ENCODE peak calls at places on chromosome 12, in seven cellular contexts. One of them, this sample, is unnamed.
A peak's percentile ranks its signal among the peaks of the same experiment; 100 is the strongest.

GRCh38 chr12:100926669-100927248 is 132.2 kb downstream of the ANO4 start:
- DNase-seq in lower lobe of right lung: no peak
- DNase-seq in upper lobe of right lung: no peak
- DNase-seq in pancreas: peak; percentile 9
- DNase-seq in lung: no peak
- DNase-seq in thoracic aorta: no peak
- DNase-seq in mesenchymal stem cell: peak; percentile 29
- DNase-seq in this sample: peak; percentile 61

GRCh38 chr12:63276537-63277365 is 125.8 kb upstream of the AVPR1A start:
- DNase-seq in lower lobe of right lung: no peak
- DNase-seq in upper lobe of right lung: no peak
- DNase-seq in pancreas: peak; percentile 26
- DNase-seq in lung: no peak
- DNase-seq in thoracic aorta: no peak
- DNase-seq in mesenchymal stem cell: peak; percentile 36
- DNase-seq in this sample: peak; percentile 68

GRCh38 chr12:76470028-76470939 is 89.3 kb downstream of the OSBPL8 start:
- DNase-seq in lower lobe of right lung: no peak
- DNase-seq in upper lobe of right lung: no peak
- DNase-seq in pancreas: no peak
- DNase-seq in lung: no peak
- DNase-seq in thoracic aorta: peak; percentile 17
- DNase-seq in mesenchymal stem cell: peak; percentile 84
- DNase-seq in this sample: no peak

GRCh38 chr12:92446082-92446460 is 256.7 kb upstream of the PLEKHG7 start:
- DNase-seq in lower lobe of right lung: no peak
- DNase-seq in upper lobe of right lung: no peak
- DNase-seq in pancreas: no peak
- DNase-seq in lung: no peak
- DNase-seq in thoracic aorta: no peak
- DNase-seq in mesenchymal stem cell: no peak
- DNase-seq in this sample: no peak

GRCh38 chr12:48296586-48297396 is 53.9 kb downstream of the ZNF641 start:
- DNase-seq in lower lobe of right lung: peak; percentile 90
- DNase-seq in upper lobe of right lung: peak; percentile 91
- DNase-seq in pancreas: peak; percentile 83
- DNase-seq in lung: peak; percentile 84
- DNase-seq in thoracic aorta: peak; percentile 13
- DNase-seq in mesenchymal stem cell: peak; percentile 47
- DNase-seq in this sample: peak; percentile 64

GRCh38 chr12:2651061-2651965 is 143.5 kb upstream of the FKBP4 start:
- DNase-seq in lower lobe of right lung: no peak
- DNase-seq in upper lobe of right lung: peak; percentile 45
- DNase-seq in pancreas: no peak
- DNase-seq in lung: no peak
- DNase-seq in thoracic aorta: no peak
- DNase-seq in mesenchymal stem cell: no peak
- DNase-seq in this sample: no peak

GRCh38 chr12:107309020-107309419 is 215.7 kb upstream of the CRY1 start:
- DNase-seq in lower lobe of right lung: no peak
- DNase-seq in upper lobe of right lung: no peak
- DNase-seq in pancreas: no peak
- DNase-seq in lung: no peak
- DNase-seq in thoracic aorta: no peak
- DNase-seq in mesenchymal stem cell: no peak
- DNase-seq in this sample: no peak

GRCh38 chr12:55696796-55697462 is 10.8 kb downstream of the ITGA7 start:
- DNase-seq in lower lobe of right lung: peak; percentile 14
- DNase-seq in upper lobe of right lung: peak; percentile 40
- DNase-seq in pancreas: no peak
- DNase-seq in lung: no peak
- DNase-seq in thoracic aorta: no peak
- DNase-seq in mesenchymal stem cell: no peak
- DNase-seq in this sample: no peak

GRCh38 chr12:97292588-97292987 is 170.0 kb upstream of the RMST start:
- DNase-seq in lower lobe of right lung: no peak
- DNase-seq in upper lobe of right lung: no peak
- DNase-seq in pancreas: no peak
- DNase-seq in lung: no peak
- DNase-seq in thoracic aorta: no peak
- DNase-seq in mesenchymal stem cell: no peak
- DNase-seq in this sample: no peak

GRCh38 chr12:118520954-118521353 is 144.6 kb downstream of the SUDS3 start:
- DNase-seq in lower lobe of right lung: no peak
- DNase-seq in upper lobe of right lung: no peak
- DNase-seq in pancreas: no peak
- DNase-seq in lung: no peak
- DNase-seq in thoracic aorta: no peak
- DNase-seq in mesenchymal stem cell: no peak
- DNase-seq in this sample: no peak

GRCh38 chr12:32139064-32139421 is 32.4 kb downstream of the BICD1 start:
- DNase-seq in lower lobe of right lung: no peak
- DNase-seq in upper lobe of right lung: no peak
- DNase-seq in pancreas: no peak
- DNase-seq in lung: no peak
- DNase-seq in thoracic aorta: no peak
- DNase-seq in mesenchymal stem cell: peak; percentile 73
- DNase-seq in this sample: no peak

GRCh38 chr12:91990525-91990924 is 155.1 kb downstream of the BTG1 start:
- DNase-seq in lower lobe of right lung: no peak
- DNase-seq in upper lobe of right lung: no peak
- DNase-seq in pancreas: no peak
- DNase-seq in lung: no peak
- DNase-seq in thoracic aorta: no peak
- DNase-seq in mesenchymal stem cell: no peak
- DNase-seq in this sample: no peak

GRCh38 chr12:79388006-79388405 is 302.8 kb downstream of the PAWR start:
- DNase-seq in lower lobe of right lung: no peak
- DNase-seq in upper lobe of right lung: no peak
- DNase-seq in pancreas: no peak
- DNase-seq in lung: no peak
- DNase-seq in thoracic aorta: no peak
- DNase-seq in mesenchymal stem cell: no peak
- DNase-seq in this sample: no peak

GRCh38 chr12:57518176-57518919 is 2.0 kb downstream of the DDIT3 start:
- DNase-seq in lower lobe of right lung: no peak
- DNase-seq in upper lobe of right lung: no peak
- DNase-seq in pancreas: no peak
- DNase-seq in lung: no peak
- DNase-seq in thoracic aorta: no peak
- DNase-seq in mesenchymal stem cell: peak; percentile 15
- DNase-seq in this sample: no peak

GRCh38 chr12:11906284-11906935 is 164.3 kb upstream of the BCL2L14 start:
- DNase-seq in lower lobe of right lung: no peak
- DNase-seq in upper lobe of right lung: no peak
- DNase-seq in pancreas: no peak
- DNase-seq in lung: no peak
- DNase-seq in thoracic aorta: no peak
- DNase-seq in mesenchymal stem cell: peak; percentile 33
- DNase-seq in this sample: no peak

DNA sequence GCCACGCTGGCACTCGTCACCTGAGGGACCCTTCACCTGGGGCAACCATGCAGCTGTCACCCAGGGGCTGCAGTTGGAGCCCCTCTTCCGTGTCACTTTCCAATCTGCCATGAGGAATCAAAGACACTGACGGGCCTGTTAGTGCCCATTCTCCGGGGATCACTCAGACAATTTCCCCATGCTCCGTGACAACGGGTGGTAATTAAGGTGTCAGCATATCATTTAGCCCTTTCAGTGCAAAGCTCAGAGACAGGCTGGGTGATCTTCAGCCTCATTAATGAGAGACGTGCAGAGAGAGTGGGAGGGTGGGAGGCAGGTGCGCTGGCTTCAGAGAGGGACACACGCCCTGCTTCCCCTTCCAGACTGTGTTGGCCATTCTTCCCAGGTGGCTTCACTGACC is 58.7 kb downstream of the MVK start:
- DNase-seq in lower lobe of right lung: no peak
- DNase-seq in upper lobe of right lung: no peak
- DNase-seq in pancreas: no peak
- DNase-seq in lung: no peak
- DNase-seq in thoracic aorta: no peak
- DNase-seq in mesenchymal stem cell: no peak
- DNase-seq in this sample: no peak
- H3K27me3 ChIP-seq in lower lobe of right lung: peaks cover 33% of the 10 kb centered on the region
- H3K27me3 ChIP-seq in upper lobe of right lung: peaks cover 18% of the 10 kb centered on the region
- H3K27me3 ChIP-seq in pancreas: no peaks in the 10 kb centered on the region
- H3K27me3 ChIP-seq in lung: no peaks in the 10 kb centered on the region
- H3K27me3 ChIP-seq in thoracic aorta: no peaks in the 10 kb centered on the region
- H3K27me3 ChIP-seq in mesenchymal stem cell: peaks cover 70% of the 10 kb centered on the region
- H3K27me3 ChIP-seq in this sample: no peaks in the 10 kb centered on the region

GRCh38 chr12:67665679-67666078 is 17.1 kb downstream of the DYRK2 start:
- DNase-seq in lower lobe of right lung: no peak
- DNase-seq in upper lobe of right lung: no peak
- DNase-seq in pancreas: no peak
- DNase-seq in lung: no peak
- DNase-seq in thoracic aorta: no peak
- DNase-seq in mesenchymal stem cell: no peak
- DNase-seq in this sample: no peak

GRCh38 chr12:67669925-67670631 is 21.5 kb downstream of the DYRK2 start:
- DNase-seq in lower lobe of right lung: no peak
- DNase-seq in upper lobe of right lung: no peak
- DNase-seq in pancreas: no peak
- DNase-seq in lung: no peak
- DNase-seq in thoracic aorta: no peak
- DNase-seq in mesenchymal stem cell: peak; percentile 66
- DNase-seq in this sample: no peak

GRCh38 chr12:67666605-67667004 is 18.1 kb downstream of the DYRK2 start:
- DNase-seq in lower lobe of right lung: no peak
- DNase-seq in upper lobe of right lung: no peak
- DNase-seq in pancreas: no peak
- DNase-seq in lung: no peak
- DNase-seq in thoracic aorta: no peak
- DNase-seq in mesenchymal stem cell: no peak
- DNase-seq in this sample: no peak

GRCh38 chr12:67669217-67669924 is 20.8 kb downstream of the DYRK2 start:
- DNase-seq in lower lobe of right lung: no peak
- DNase-seq in upper lobe of right lung: no peak
- DNase-seq in pancreas: no peak
- DNase-seq in lung: no peak
- DNase-seq in thoracic aorta: no peak
- DNase-seq in mesenchymal stem cell: no peak
- DNase-seq in this sample: no peak

DNA sequence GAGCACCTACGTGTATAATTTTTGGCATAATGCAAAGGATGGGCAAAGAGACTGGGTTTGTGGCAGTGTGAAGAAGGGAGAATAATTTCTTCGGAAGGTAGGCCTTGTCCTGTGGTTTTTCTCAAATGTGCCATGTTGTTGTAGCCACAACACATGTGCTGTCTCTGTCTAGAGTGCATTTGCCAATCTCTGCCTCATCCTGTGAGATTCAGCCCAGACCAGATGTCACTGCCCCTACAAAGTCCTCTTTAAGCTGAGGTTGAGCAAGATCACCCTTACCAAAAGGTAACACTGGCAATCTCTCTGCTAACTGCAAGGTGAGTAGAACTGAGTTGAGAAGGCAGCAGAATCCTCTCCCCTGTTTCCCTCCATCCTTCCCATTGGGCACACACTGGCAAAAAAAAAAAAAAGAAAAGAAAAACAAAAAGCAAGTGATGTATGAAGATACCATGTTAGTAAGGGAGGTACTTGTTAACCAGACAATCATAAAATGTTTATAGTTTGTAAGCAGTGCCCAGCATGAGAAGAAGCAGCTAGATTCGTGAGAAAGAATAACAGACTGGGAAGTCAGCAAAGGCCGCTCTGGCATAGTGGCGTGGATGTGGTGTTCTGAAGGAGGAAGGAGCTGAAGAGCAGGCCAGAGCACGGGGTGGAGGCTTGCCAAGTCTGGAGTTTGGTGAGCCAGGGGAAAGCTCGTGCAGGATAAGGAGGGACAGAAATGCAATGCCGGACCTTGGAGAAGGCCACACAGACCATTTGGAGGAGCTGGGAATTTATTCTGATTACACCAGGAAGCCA is 18.9 kb downstream of the DYRK2 start:
- DNase-seq in lower lobe of right lung: peak; percentile 57
- DNase-seq in upper lobe of right lung: no peak
- DNase-seq in pancreas: no peak
- DNase-seq in lung: peak; percentile 46
- DNase-seq in thoracic aorta: no peak
- DNase-seq in mesenchymal stem cell: peak; percentile 53
- DNase-seq in this sample: no peak
- H3K4me3 ChIP-seq in lower lobe of right lung: no peak overlapping the region
- H3K4me3 ChIP-seq in upper lobe of right lung: no peak overlapping the region
- H3K4me3 ChIP-seq in pancreas: no peak overlapping the region
- H3K4me3 ChIP-seq in lung: no peak overlapping the region
- H3K4me3 ChIP-seq in thoracic aorta: no peak overlapping the region
- H3K4me3 ChIP-seq in mesenchymal stem cell: no peak overlapping the region
- H3K4me3 ChIP-seq in this sample: no peak overlapping the region

GRCh38 chr12:88182431-88182830 is 40.3 kb downstream of the TMTC3 start:
- DNase-seq in lower lobe of right lung: no peak
- DNase-seq in upper lobe of right lung: no peak
- DNase-seq in pancreas: no peak
- DNase-seq in lung: no peak
- DNase-seq in thoracic aorta: no peak
- DNase-seq in mesenchymal stem cell: no peak
- DNase-seq in this sample: no peak
- H3K4me1 ChIP-seq in lower lobe of right lung: no peaks in the 10 kb centered on the region
- H3K4me1 ChIP-seq in upper lobe of right lung: no peaks in the 10 kb centered on the region
- H3K4me1 ChIP-seq in pancreas: no peaks in the 10 kb centered on the region
- H3K4me1 ChIP-seq in lung: no peaks in the 10 kb centered on the region
- H3K4me1 ChIP-seq in thoracic aorta: no peaks in the 10 kb centered on the region
- H3K4me1 ChIP-seq in mesenchymal stem cell: no peaks in the 10 kb centered on the region
- H3K4me1 ChIP-seq in this sample: peaks cover 95% of the 10 kb centered on the region

GRCh38 chr12:124428136-124428791 is 133.4 kb downstream of the RFLNA start:
- DNase-seq in lower lobe of right lung: no peak
- DNase-seq in upper lobe of right lung: no peak
- DNase-seq in pancreas: no peak
- DNase-seq in lung: no peak
- DNase-seq in thoracic aorta: no peak
- DNase-seq in mesenchymal stem cell: peak; percentile 97
- DNase-seq in this sample: no peak

GRCh38 chr12:124426594-124427550 is 132.0 kb downstream of the RFLNA start:
- DNase-seq in lower lobe of right lung: no peak
- DNase-seq in upper lobe of right lung: no peak
- DNase-seq in pancreas: no peak
- DNase-seq in lung: no peak
- DNase-seq in thoracic aorta: no peak
- DNase-seq in mesenchymal stem cell: peak; percentile 33
- DNase-seq in this sample: no peak

GRCh38 chr12:124423683-124424515 is 129.0 kb downstream of the RFLNA start:
- DNase-seq in lower lobe of right lung: no peak
- DNase-seq in upper lobe of right lung: no peak
- DNase-seq in pancreas: no peak
- DNase-seq in lung: no peak
- DNase-seq in thoracic aorta: no peak
- DNase-seq in mesenchymal stem cell: no peak
- DNase-seq in this sample: no peak

GRCh38 chr12:124424516-124424905 is 129.6 kb downstream of the RFLNA start:
- DNase-seq in lower lobe of right lung: no peak
- DNase-seq in upper lobe of right lung: no peak
- DNase-seq in pancreas: no peak
- DNase-seq in lung: no peak
- DNase-seq in thoracic aorta: no peak
- DNase-seq in mesenchymal stem cell: no peak
- DNase-seq in this sample: no peak

DNA sequence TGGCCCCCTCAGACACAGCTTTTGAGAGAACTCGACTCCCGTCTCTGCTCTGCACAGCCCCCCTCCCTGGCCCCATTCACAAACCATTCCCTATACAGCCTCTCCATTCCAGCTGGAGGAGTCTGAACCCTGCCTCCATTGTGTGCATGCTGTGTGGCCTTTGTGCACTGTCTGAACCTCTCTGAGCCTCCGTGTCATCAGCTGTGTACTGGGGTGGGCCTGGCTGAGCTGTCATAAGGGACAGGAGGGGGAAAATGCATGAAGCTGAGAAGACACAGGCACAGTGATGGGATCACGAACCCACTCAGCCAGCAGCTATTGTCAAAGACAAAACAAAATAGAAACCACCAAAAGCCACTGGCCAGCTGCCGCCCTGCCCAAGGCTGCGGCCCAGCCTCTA is 130.8 kb downstream of the RFLNA start:
- DNase-seq in lower lobe of right lung: no peak
- DNase-seq in upper lobe of right lung: no peak
- DNase-seq in pancreas: no peak
- DNase-seq in lung: no peak
- DNase-seq in thoracic aorta: no peak
- DNase-seq in mesenchymal stem cell: no peak
- DNase-seq in this sample: no peak
- H3K27me3 ChIP-seq in lower lobe of right lung: no peaks in the 10 kb centered on the region
- H3K27me3 ChIP-seq in upper lobe of right lung: no peaks in the 10 kb centered on the region
- H3K27me3 ChIP-seq in pancreas: no peaks in the 10 kb centered on the region
- H3K27me3 ChIP-seq in lung: no peaks in the 10 kb centered on the region
- H3K27me3 ChIP-seq in thoracic aorta: no peaks in the 10 kb centered on the region
- H3K27me3 ChIP-seq in mesenchymal stem cell: no peaks in the 10 kb centered on the region
- H3K27me3 ChIP-seq in this sample: no peaks in the 10 kb centered on the region